ENCODE peak calls at places on chromosomes 5 and 9, in five cellular contexts. K is uterus, Y is NB4, S is transverse colon, X is tibial artery. T is an unnamed sample.

GRCh38 chr5:72246239-72246580 is 73.8 kb downstream of the MRPS27 start:
- DNase-seq in K (no peak), Y (peak), S (no peak), X (no peak), T (no peak)

GRCh38 chr9:121317737-121318630 is 50.0 kb downstream of the GSN start:
- DNase-seq in K (peak), Y (no peak), S (no peak), X (peak), T (no peak)

GRCh38 chr5:10328323-10328722 is 20.6 kb upstream of the CMBL start:
- DNase-seq in K (no peak), Y (no peak), S (no peak), X (no peak), T (no peak)

GRCh38 chr9:16217933-16218830 is 652.3 kb downstream of the BNC2 start:
- DNase-seq in K (peak), Y (no peak), S (no peak), X (no peak), T (no peak)

GRCh38 chr5:160703547-160704189 is 148.3 kb downstream of the ATP10B start:
- DNase-seq in K (no peak), Y (no peak), S (no peak), X (no peak), T (no peak)

GRCh38 chr9:128276574-128277270 is 646 bp downstream of the SWI5 start:
- DNase-seq in K (peak), Y (no peak), S (no peak), X (peak), T (peak)

GRCh38 chr9:113652355-113653152 is 189.0 kb downstream of the RGS3 start:
- DNase-seq in K (no peak), Y (no peak), S (no peak), X (no peak), T (no peak)

GRCh38 chr5:141373673-141374317 is at the start of gene PCDHGA6:
- DNase-seq in K (no peak), Y (peak), S (no peak), X (no peak), T (peak)

GRCh38 chr5:151208481-151208914 is 15.4 kb downstream of the CCDC69 start:
- DNase-seq in K (no peak), Y (no peak), S (no peak), X (peak), T (no peak)

GRCh38 chr9:4137755-4138154 is 162.1 kb downstream of the GLIS3 start:
- DNase-seq in K (no peak), Y (peak), S (no peak), X (no peak), T (peak)

GRCh38 chr9:36597412-36598178 is 24.9 kb downstream of the MELK start:
- DNase-seq in K (no peak), Y (peak), S (no peak), X (no peak), T (peak)

GRCh38 chr5:40652441-40653220 is 27.1 kb upstream of the PTGER4 start:
- DNase-seq in K (no peak), Y (no peak), S (peak), X (no peak), T (no peak)

GRCh38 chr5:135445306-135445940 is 1.7 kb downstream of the DCANP1 start:
- DNase-seq in K (no peak), Y (peak), S (no peak), X (no peak), T (no peak)

GRCh38 chr5:68962632-68963484 is 131.0 kb upstream of the SLC30A5 start:
- DNase-seq in K (peak), Y (peak), S (peak), X (peak), T (peak)

GRCh38 chr5:137496919-137497318 is 2.2 kb downstream of the SPOCK1 start:
- DNase-seq in K (no peak), Y (no peak), S (no peak), X (no peak), T (no peak)

GRCh38 chr5:158450761-158451160 is 591.8 kb upstream of the CLINT1 start:
- DNase-seq in K (no peak), Y (no peak), S (no peak), X (no peak), T (no peak)

GRCh38 chr9:97518909-97519307 is 17.4 kb downstream of the TMOD1 start:
- DNase-seq in K (peak), Y (no peak), S (peak), X (peak), T (no peak)

GRCh38 chr5:171577042-171577441 is 157.6 kb downstream of the FGF18 start:
- DNase-seq in K (no peak), Y (no peak), S (no peak), X (no peak), T (no peak)

GRCh38 chr9:77575785-77576184 is 72.3 kb downstream of the GNA14 start:
- DNase-seq in K (no peak), Y (peak), S (no peak), X (no peak), T (peak)

GRCh38 chr5:158992104-158992740 is 107.5 kb downstream of the EBF1 start:
- DNase-seq in K (no peak), Y (no peak), S (no peak), X (no peak), T (peak)

GRCh38 chr9:98288876-98289275 is 33.4 kb upstream of the TBC1D2 start:
- DNase-seq in K (no peak), Y (no peak), S (peak), X (no peak), T (no peak)

GRCh38 chr5:112634166-112634565 is 103.5 kb upstream of the APC start:
- DNase-seq in K (no peak), Y (peak), S (no peak), X (no peak), T (no peak)

DNA sequence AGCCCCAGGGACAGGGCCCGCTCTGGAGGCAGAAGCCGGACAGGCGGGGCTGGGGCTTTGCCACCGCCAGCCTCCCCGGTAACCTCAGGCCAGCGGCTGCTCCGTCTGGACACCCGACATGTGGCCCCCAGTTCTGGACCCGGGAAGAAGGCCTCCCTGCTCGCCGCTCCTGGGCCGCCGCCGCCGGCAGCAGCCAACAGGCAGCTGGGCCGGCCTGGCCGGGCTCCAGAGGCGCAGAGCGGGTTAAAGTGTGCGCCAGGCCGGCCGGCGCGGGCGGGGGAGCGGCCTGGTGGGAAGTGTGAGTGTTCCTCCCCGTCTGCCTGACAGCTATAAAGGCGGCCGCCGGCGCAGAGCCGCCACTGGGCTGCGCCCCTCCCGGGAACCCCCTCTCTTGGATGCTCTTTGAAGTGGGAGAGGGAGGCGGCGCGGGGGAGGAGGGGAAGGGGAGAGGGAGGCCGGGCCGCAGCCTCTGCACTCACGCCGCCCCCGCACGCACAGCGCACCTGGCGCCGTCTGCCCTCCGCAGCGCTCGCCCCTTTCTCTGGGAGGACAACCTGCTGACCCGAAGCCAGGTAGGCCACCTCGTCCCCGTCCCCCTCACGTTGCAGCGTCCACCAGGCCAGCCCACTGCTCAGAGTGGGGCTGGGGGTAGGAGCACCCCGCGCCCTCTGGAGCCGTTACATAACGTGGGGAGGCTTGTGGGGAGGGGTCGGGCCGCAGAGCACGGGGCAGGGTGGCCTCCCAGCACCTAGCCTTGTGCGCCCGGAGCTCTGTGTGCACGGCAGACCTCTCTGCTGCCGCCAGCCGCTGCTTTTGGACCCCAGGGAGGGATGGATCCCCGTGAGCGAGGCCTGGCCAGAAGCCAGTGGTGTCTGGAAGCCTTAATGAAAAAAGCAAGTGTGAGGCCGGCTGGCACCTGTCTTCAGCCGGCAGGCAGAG is at the start of gene ADAMTSL2:
- DNase-seq in K (peak), Y (peak), S (peak), X (no peak), T (peak)
- H3K4me3 ChIP-seq in K (peak), Y (no peak), S (peak), X (peak), T (no peak)

GRCh38 chr9:85258229-85258628 is 483.5 kb downstream of the AGTPBP1 start:
- DNase-seq in K (no peak), Y (no peak), S (peak), X (no peak), T (no peak)

GRCh38 chr9:85260288-85260687 is 481.5 kb downstream of the AGTPBP1 start:
- DNase-seq in K (no peak), Y (no peak), S (no peak), X (no peak), T (no peak)

GRCh38 chr9:85262333-85262732 is 479.4 kb downstream of the AGTPBP1 start:
- DNase-seq in K (no peak), Y (peak), S (no peak), X (no peak), T (peak)

GRCh38 chr9:85263288-85263687 is 478.5 kb downstream of the AGTPBP1 start:
- DNase-seq in K (no peak), Y (no peak), S (no peak), X (no peak), T (no peak)

DNA sequence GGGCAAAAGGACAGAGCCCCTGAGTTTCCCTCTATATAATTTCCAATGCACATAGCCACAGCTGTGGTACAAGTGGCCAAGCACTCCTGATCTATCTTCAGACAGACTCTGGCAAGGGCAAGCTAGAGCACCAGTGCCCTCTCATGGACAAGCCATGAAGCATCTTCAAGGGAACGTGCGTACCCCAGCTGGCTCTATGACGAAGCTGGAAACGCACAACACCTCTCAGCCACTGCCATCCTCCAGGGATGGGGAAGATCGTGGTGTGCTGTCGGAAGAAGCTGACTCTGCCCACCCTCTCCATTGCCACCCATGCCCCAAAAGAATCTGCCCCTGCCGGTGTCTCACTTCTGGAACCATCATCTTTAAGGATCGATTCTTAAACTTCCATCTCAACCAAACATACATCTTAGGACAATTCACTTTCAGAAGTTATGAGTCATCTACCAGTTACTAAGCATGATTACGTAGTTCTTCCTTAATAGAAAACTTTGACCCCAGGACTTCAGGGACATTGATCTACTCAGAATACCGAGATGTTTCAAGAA is 482.9 kb downstream of the AGTPBP1 start:
- DNase-seq in K (no peak), Y (peak), S (peak), X (peak), T (peak)
- TF ChIP-seq CTCF in K (no peak), Y (peak), S (peak), X (peak), T (peak)

GRCh38 chr5:74865799-74866652 is at the start of gene FAM169A:
- DNase-seq in K (no peak), Y (no peak), S (peak), X (no peak), T (peak)

GRCh38 chr5:74863726-74864125 is 2.5 kb downstream of the FAM169A start:
- DNase-seq in K (no peak), Y (no peak), S (no peak), X (no peak), T (no peak)

GRCh38 chr5:74865293-74865798 is 841 bp downstream of the FAM169A start:
- DNase-seq in K (no peak), Y (no peak), S (no peak), X (no peak), T (no peak)

GRCh38 chr5:74866653-74867162 is 521 bp upstream of the FAM169A start:
- DNase-seq in K (no peak), Y (no peak), S (no peak), X (no peak), T (no peak)

GRCh38 chr5:74864823-74865222 is 1.4 kb downstream of the FAM169A start:
- DNase-seq in K (no peak), Y (no peak), S (no peak), X (no peak), T (no peak)
- H3K4me3 ChIP-seq in K (no peak), Y (no peak), S (peak), X (no peak), T (no peak)

GRCh38 chr9:136545966-136546696 is at the start of gene NOTCH1:
- DNase-seq in K (peak), Y (peak), S (peak), X (peak), T (peak)
- TF ChIP-seq CTCF in K (no peak), Y (no peak), S (no peak), X (no peak), T (no peak)